ENCODE peak calls at places on chromosomes 7 and 10, in five cellular contexts. One of them, this sample, is unnamed. For H3K4me1, the result is how much of the 10 kb centered on the place peaks cover.

GRCh38 chr10:69321037-69321715 is 42.9 kb downstream of the HK1 start:
- DNase-seq in trophoblast cell: no peak
- DNase-seq in left ventricle myocardium inferior: no peak
- DNase-seq in cardiac muscle cell: no peak
- DNase-seq in OCI-LY7: no peak
- DNase-seq in this sample: no peak

GRCh38 chr10:85611746-85612377 is 754.7 kb downstream of the GRID1 start:
- DNase-seq in OCI-LY7: no peak
- DNase-seq in left ventricle myocardium inferior: no peak
- DNase-seq in trophoblast cell: no peak
- DNase-seq in cardiac muscle cell: no peak
- DNase-seq in this sample: no peak

GRCh38 chr10:125985557-125986246 is 89.3 kb downstream of the FANK1 start:
- DNase-seq in OCI-LY7: no peak
- DNase-seq in cardiac muscle cell: no peak
- DNase-seq in trophoblast cell: no peak
- DNase-seq in left ventricle myocardium inferior: no peak
- DNase-seq in this sample: no peak

GRCh38 chr7:24987331-24987842 is 7.4 kb upstream of the OSBPL3 start:
- DNase-seq in left ventricle myocardium inferior: no peak
- DNase-seq in trophoblast cell: no peak
- DNase-seq in cardiac muscle cell: no peak
- DNase-seq in OCI-LY7: no peak
- DNase-seq in this sample: no peak

GRCh38 chr10:58967551-58968418 is 208.7 kb upstream of the PHYHIPL start:
- DNase-seq in OCI-LY7: no peak
- DNase-seq in left ventricle myocardium inferior: peak
- DNase-seq in cardiac muscle cell: no peak
- DNase-seq in trophoblast cell: peak
- DNase-seq in this sample: peak

GRCh38 chr10:38054361-38054797 is 39.8 kb upstream of the ZNF37A start:
- DNase-seq in trophoblast cell: peak
- DNase-seq in cardiac muscle cell: peak
- DNase-seq in left ventricle myocardium inferior: no peak
- DNase-seq in OCI-LY7: no peak
- DNase-seq in this sample: no peak

GRCh38 chr10:89861584-89862287 is 160.3 kb downstream of the KIF20B start:
- DNase-seq in left ventricle myocardium inferior: no peak
- DNase-seq in trophoblast cell: peak
- DNase-seq in cardiac muscle cell: peak
- DNase-seq in OCI-LY7: no peak
- DNase-seq in this sample: no peak

GRCh38 chr7:124057872-124058271 is 25.0 kb upstream of the TMEM229A start:
- DNase-seq in cardiac muscle cell: no peak
- DNase-seq in OCI-LY7: no peak
- DNase-seq in left ventricle myocardium inferior: no peak
- DNase-seq in trophoblast cell: peak
- DNase-seq in this sample: no peak

GRCh38 chr10:131790021-131790420 is 110.8 kb upstream of the PPP2R2D start:
- DNase-seq in trophoblast cell: no peak
- DNase-seq in OCI-LY7: peak
- DNase-seq in left ventricle myocardium inferior: no peak
- DNase-seq in cardiac muscle cell: no peak
- DNase-seq in this sample: peak

GRCh38 chr10:43264324-43264986 is 2.4 kb downstream of the RASGEF1A start:
- DNase-seq in trophoblast cell: no peak
- DNase-seq in OCI-LY7: no peak
- DNase-seq in cardiac muscle cell: no peak
- DNase-seq in left ventricle myocardium inferior: no peak
- DNase-seq in this sample: no peak

GRCh38 chr10:100911472-100911871 is 1.3 kb upstream of the SLF2 start:
- DNase-seq in trophoblast cell: no peak
- DNase-seq in cardiac muscle cell: no peak
- DNase-seq in left ventricle myocardium inferior: no peak
- DNase-seq in OCI-LY7: no peak
- DNase-seq in this sample: no peak

GRCh38 chr10:46020871-46021553 is 9.4 kb downstream of the NCOA4 start:
- DNase-seq in left ventricle myocardium inferior: no peak
- DNase-seq in OCI-LY7: no peak
- DNase-seq in trophoblast cell: peak
- DNase-seq in cardiac muscle cell: peak
- DNase-seq in this sample: no peak

GRCh38 chr10:46028584-46029570 is 1.5 kb downstream of the NCOA4 start:
- DNase-seq in OCI-LY7: peak
- DNase-seq in trophoblast cell: peak
- DNase-seq in cardiac muscle cell: peak
- DNase-seq in left ventricle myocardium inferior: no peak
- DNase-seq in this sample: peak

GRCh38 chr10:46026106-46026505 is 4.3 kb downstream of the NCOA4 start:
- DNase-seq in left ventricle myocardium inferior: no peak
- DNase-seq in OCI-LY7: no peak
- DNase-seq in trophoblast cell: no peak
- DNase-seq in cardiac muscle cell: peak
- DNase-seq in this sample: no peak

GRCh38 chr10:46022978-46023702 is 7.3 kb downstream of the NCOA4 start:
- DNase-seq in OCI-LY7: peak
- DNase-seq in left ventricle myocardium inferior: peak
- DNase-seq in cardiac muscle cell: peak
- DNase-seq in trophoblast cell: peak
- DNase-seq in this sample: peak

GRCh38 chr10:46024948-46025347 is 5.5 kb downstream of the NCOA4 start:
- DNase-seq in trophoblast cell: no peak
- DNase-seq in OCI-LY7: no peak
- DNase-seq in left ventricle myocardium inferior: no peak
- DNase-seq in cardiac muscle cell: no peak
- DNase-seq in this sample: no peak
- H3K4me1 ChIP-seq in trophoblast cell: under half
- H3K4me1 ChIP-seq in OCI-LY7: under half
- H3K4me1 ChIP-seq in left ventricle myocardium inferior: half or more
- H3K4me1 ChIP-seq in cardiac muscle cell: half or more
- H3K4me1 ChIP-seq in this sample: under half

GRCh38 chr7:44982970-44983369 is 4.2 kb upstream of the MYO1G start:
- DNase-seq in OCI-LY7: no peak
- DNase-seq in cardiac muscle cell: no peak
- DNase-seq in trophoblast cell: no peak
- DNase-seq in left ventricle myocardium inferior: no peak
- DNase-seq in this sample: no peak

GRCh38 chr7:44981035-44981706 is 2.4 kb upstream of the MYO1G start:
- DNase-seq in cardiac muscle cell: no peak
- DNase-seq in left ventricle myocardium inferior: no peak
- DNase-seq in OCI-LY7: no peak
- DNase-seq in trophoblast cell: peak
- DNase-seq in this sample: no peak

GRCh38 chr7:44983742-44984477 is 5.1 kb upstream of the MYO1G start:
- DNase-seq in cardiac muscle cell: no peak
- DNase-seq in OCI-LY7: no peak
- DNase-seq in left ventricle myocardium inferior: no peak
- DNase-seq in trophoblast cell: no peak
- DNase-seq in this sample: no peak

GRCh38 chr7:44984478-44984758 is 5.6 kb upstream of the MYO1G start:
- DNase-seq in OCI-LY7: no peak
- DNase-seq in cardiac muscle cell: no peak
- DNase-seq in trophoblast cell: no peak
- DNase-seq in left ventricle myocardium inferior: no peak
- DNase-seq in this sample: no peak

GRCh38 chr7:44982535-44982923 is 3.7 kb upstream of the MYO1G start:
- DNase-seq in OCI-LY7: no peak
- DNase-seq in cardiac muscle cell: no peak
- DNase-seq in left ventricle myocardium inferior: no peak
- DNase-seq in trophoblast cell: peak
- DNase-seq in this sample: no peak
- H3K4me1 ChIP-seq in OCI-LY7: half or more
- H3K4me1 ChIP-seq in cardiac muscle cell: under half
- H3K4me1 ChIP-seq in left ventricle myocardium inferior: under half
- H3K4me1 ChIP-seq in trophoblast cell: under half
- H3K4me1 ChIP-seq in this sample: under half

GRCh38 chr10:13837966-13838365 is 251.2 kb downstream of the PRPF18 start:
- DNase-seq in OCI-LY7: no peak
- DNase-seq in trophoblast cell: no peak
- DNase-seq in left ventricle myocardium inferior: no peak
- DNase-seq in cardiac muscle cell: no peak
- DNase-seq in this sample: no peak
- H3K4me1 ChIP-seq in OCI-LY7: under half
- H3K4me1 ChIP-seq in trophoblast cell: under half
- H3K4me1 ChIP-seq in left ventricle myocardium inferior: half or more
- H3K4me1 ChIP-seq in cardiac muscle cell: under half
- H3K4me1 ChIP-seq in this sample: under half

GRCh38 chr7:130914589-130915294 is 180.7 kb upstream of the KLF14 start:
- DNase-seq in cardiac muscle cell: no peak
- DNase-seq in trophoblast cell: no peak
- DNase-seq in OCI-LY7: no peak
- DNase-seq in left ventricle myocardium inferior: no peak
- DNase-seq in this sample: no peak

GRCh38 chr7:130910949-130911944 is 177.2 kb upstream of the KLF14 start:
- DNase-seq in trophoblast cell: no peak
- DNase-seq in cardiac muscle cell: peak
- DNase-seq in left ventricle myocardium inferior: no peak
- DNase-seq in OCI-LY7: no peak
- DNase-seq in this sample: no peak

GRCh38 chr7:130912086-130912909 is 178.3 kb upstream of the KLF14 start:
- DNase-seq in left ventricle myocardium inferior: no peak
- DNase-seq in OCI-LY7: peak
- DNase-seq in cardiac muscle cell: peak
- DNase-seq in trophoblast cell: no peak
- DNase-seq in this sample: no peak

GRCh38 chr7:130913721-130914588 is 179.9 kb upstream of the KLF14 start:
- DNase-seq in left ventricle myocardium inferior: no peak
- DNase-seq in trophoblast cell: no peak
- DNase-seq in OCI-LY7: no peak
- DNase-seq in cardiac muscle cell: no peak
- DNase-seq in this sample: no peak

DNA sequence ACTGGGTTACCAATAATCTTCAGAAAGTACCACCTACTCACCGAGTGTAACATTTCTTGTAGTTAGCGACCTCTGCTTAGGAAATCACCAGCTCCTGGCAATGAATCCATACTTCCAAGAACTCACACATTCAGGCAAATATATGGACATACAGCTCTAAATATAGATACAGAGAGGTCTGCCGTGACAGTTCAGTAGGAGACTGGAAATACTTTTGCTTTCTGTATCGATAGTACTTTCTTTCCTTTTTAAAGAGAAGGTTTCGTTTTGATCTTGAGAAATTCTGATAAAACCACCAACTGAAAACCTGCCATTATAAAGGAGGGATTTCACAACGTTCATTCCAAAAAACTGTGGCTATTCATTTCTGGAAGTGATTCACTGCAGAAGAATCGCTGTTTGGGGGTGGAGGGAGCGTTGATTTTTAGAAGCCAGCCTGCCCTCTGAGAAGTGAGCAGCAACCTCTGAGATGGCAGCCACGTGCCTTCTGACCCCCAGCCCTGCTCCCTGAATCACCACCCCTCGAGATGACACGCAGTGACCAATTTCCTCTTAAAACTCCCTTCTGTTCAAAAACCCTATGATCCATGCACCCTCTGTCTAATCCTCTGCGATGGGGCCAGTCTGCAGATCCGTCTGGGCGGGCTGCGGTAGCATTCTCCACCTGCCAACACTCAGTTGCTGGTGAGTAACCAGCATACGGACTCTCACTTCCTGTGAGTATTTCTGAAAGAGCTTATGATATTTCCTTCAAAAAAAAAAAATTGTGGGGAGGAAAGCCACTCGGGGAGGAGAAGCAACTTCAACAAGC is 179.1 kb upstream of the KLF14 start:
- DNase-seq in cardiac muscle cell: peak
- DNase-seq in trophoblast cell: peak
- DNase-seq in OCI-LY7: peak
- DNase-seq in left ventricle myocardium inferior: peak
- DNase-seq in this sample: peak
- H3K4me1 ChIP-seq in cardiac muscle cell: under half
- H3K4me1 ChIP-seq in trophoblast cell: under half
- H3K4me1 ChIP-seq in OCI-LY7: under half
- H3K4me1 ChIP-seq in left ventricle myocardium inferior: half or more
- H3K4me1 ChIP-seq in this sample: under half

DNA sequence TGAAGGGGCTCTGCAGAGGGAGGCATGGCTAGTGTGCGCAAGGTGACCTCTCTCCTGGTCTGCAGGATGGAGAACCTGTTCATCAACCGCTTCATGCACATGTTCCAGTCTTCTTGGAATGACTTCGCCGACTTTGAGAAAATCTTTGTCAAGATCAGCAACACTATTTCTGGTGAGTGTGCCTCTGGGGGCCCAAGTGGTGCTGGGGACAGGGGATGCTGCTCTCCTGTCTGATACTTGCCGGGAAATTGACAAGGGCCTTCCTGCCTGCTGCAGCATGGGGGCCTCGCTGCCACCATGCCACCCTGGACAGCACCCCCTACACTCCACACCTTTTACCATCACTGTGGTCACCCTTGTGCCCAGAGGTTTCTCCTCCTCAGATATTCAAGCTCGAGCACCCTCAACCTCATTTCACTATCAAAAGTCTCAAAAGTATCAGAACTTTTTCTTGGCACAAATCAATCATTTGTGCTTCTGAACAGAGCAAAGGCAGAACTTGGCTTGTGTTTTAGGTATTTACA is 50.0 kb downstream of the ALOX5 start:
- DNase-seq in cardiac muscle cell: no peak
- DNase-seq in left ventricle myocardium inferior: no peak
- DNase-seq in OCI-LY7: no peak
- DNase-seq in trophoblast cell: no peak
- DNase-seq in this sample: no peak
- H3K4me1 ChIP-seq in cardiac muscle cell: under half
- H3K4me1 ChIP-seq in left ventricle myocardium inferior: under half
- H3K4me1 ChIP-seq in OCI-LY7: under half
- H3K4me1 ChIP-seq in trophoblast cell: under half
- H3K4me1 ChIP-seq in this sample: under half

This sample was measured in Caco-2.